ENCODE peak calls at places on chromosomes 13 and 19, in seven cellular contexts. J is psoas muscle; Y is RWPE2; L is breast epithelium; F is CD8-positive, alpha-beta memory T cell; O is body of pancreas; B is A549. V is an unnamed sample.

GRCh38 chr13:75612354-75612753 is 23.8 kb upstream of the LMO7 start:
- DNase-seq in J (no peak), Y (no peak), L (no peak), F (no peak), O (no peak), B (no peak), V (no peak)

GRCh38 chr19:49409441-49410029 is 13.7 kb downstream of the PTH2 start:
- DNase-seq in J (no peak), Y (peak; percentile 36), L (no peak), F (no peak), O (no peak), B (no peak), V (no peak)

GRCh38 chr19:33399745-33400681 is 26.5 kb downstream of the CEBPG start:
- DNase-seq in J (no peak), Y (peak; percentile 56), L (peak; percentile 34), F (no peak), O (no peak), B (no peak), V (no peak)

GRCh38 chr19:6588508-6589345 is 2.2 kb downstream of the CD70 start:
- DNase-seq in J (no peak), Y (no peak), L (no peak), F (no peak), O (no peak), B (no peak), V (no peak)

GRCh38 chr13:57933606-57934005 is 302.1 kb downstream of the PCDH17 start:
- DNase-seq in J (no peak), Y (no peak), L (no peak), F (no peak), O (no peak), B (no peak), V (no peak)

GRCh38 chr19:40229484-40229883 is 3.0 kb upstream of the CCNP start:
- DNase-seq in J (no peak), Y (no peak), L (no peak), F (no peak), O (no peak), B (peak; percentile 47), V (no peak)

GRCh38 chr19:9881720-9882119 is 46.6 kb downstream of the PIN1 start:
- DNase-seq in J (no peak), Y (no peak), L (no peak), F (no peak), O (no peak), B (no peak), V (no peak)

GRCh38 chr13:39159393-39159792 is 121.1 kb downstream of the NHLRC3 start:
- DNase-seq in J (no peak), Y (no peak), L (no peak), F (no peak), O (no peak), B (no peak), V (no peak)

GRCh38 chr13:31105020-31105800 is 56.5 kb downstream of the HSPH1 start:
- DNase-seq in J (no peak), Y (no peak), L (no peak), F (no peak), O (no peak), B (no peak), V (no peak)

GRCh38 chr13:23160241-23161175 is 20.3 kb upstream of the SGCG start:
- DNase-seq in J (peak; percentile 23), Y (no peak), L (no peak), F (no peak), O (no peak), B (no peak), V (no peak)

GRCh38 chr19:41995959-41996797 is 2.1 kb upstream of the ATP1A3 start:
- DNase-seq in J (no peak), Y (no peak), L (no peak), F (no peak), O (no peak), B (peak; percentile 63), V (no peak)

GRCh38 chr19:39401549-39402416 is 4.9 kb upstream of the ZFP36 start:
- DNase-seq in J (peak; percentile 51), Y (no peak), L (no peak), F (peak; percentile 81), O (peak; percentile 56), B (peak; percentile 95), V (peak; percentile 72)

GRCh38 chr19:9151367-9151766 is 11.2 kb downstream of the ZNF317 start:
- DNase-seq in J (no peak), Y (no peak), L (no peak), F (no peak), O (no peak), B (no peak), V (no peak)

GRCh38 chr13:62337109-62337880 is 921.6 kb upstream of the PCDH20 start:
- DNase-seq in J (no peak), Y (no peak), L (no peak), F (no peak), O (no peak), B (no peak), V (no peak)

GRCh38 chr19:6464070-6464873 is at the start of gene CRB3:
- DNase-seq in J (peak; percentile 22), Y (peak; percentile 85), L (peak; percentile 93), F (no peak), O (peak; percentile 97), B (peak; percentile 21), V (no peak)

GRCh38 chr13:50365683-50366391 is 350.6 kb downstream of the KCNRG start:
- DNase-seq in J (no peak), Y (peak; percentile 57), L (no peak), F (no peak), O (peak; percentile 57), B (peak; percentile 59), V (no peak)

GRCh38 chr13:54144809-54145208 is 1116.2 kb downstream of the OLFM4 start:
- DNase-seq in J (no peak), Y (no peak), L (no peak), F (no peak), O (no peak), B (no peak), V (no peak)

GRCh38 chr13:44842158-44842557 is 147.1 kb downstream of the NUFIP1 start:
- DNase-seq in J (no peak), Y (no peak), L (no peak), F (no peak), O (no peak), B (no peak), V (no peak)

GRCh38 chr13:66205807-66206206 is 1024.3 kb downstream of the PCDH9 start:
- DNase-seq in J (no peak), Y (no peak), L (no peak), F (no peak), O (no peak), B (no peak), V (no peak)

GRCh38 chr13:113539176-113539575 is 45.4 kb upstream of the TFDP1 start:
- DNase-seq in J (no peak), Y (peak; percentile 39), L (peak; percentile 15), F (no peak), O (no peak), B (no peak), V (no peak)

GRCh38 chr19:31214086-31214485 is 135.2 kb downstream of the TSHZ3 start:
- DNase-seq in J (peak; percentile 80), Y (peak; percentile 97), L (peak; percentile 70), F (peak; percentile 74), O (peak; percentile 28), B (peak; percentile 84), V (peak; percentile 99)

GRCh38 chr13:113203507-113204377 is 4.7 kb downstream of the PCID2 start:
- DNase-seq in J (no peak), Y (no peak), L (no peak), F (no peak), O (no peak), B (no peak), V (no peak)

GRCh38 chr19:4597278-4597974 is 37.9 kb upstream of the SEMA6B start:
- DNase-seq in J (no peak), Y (no peak), L (no peak), F (no peak), O (no peak), B (no peak), V (no peak)

GRCh38 chr19:4600082-4600481 is 39.2 kb upstream of the TNFAIP8L1 start:
- DNase-seq in J (no peak), Y (no peak), L (no peak), F (no peak), O (no peak), B (no peak), V (no peak)

GRCh38 chr19:4600893-4601292 is 38.4 kb upstream of the TNFAIP8L1 start:
- DNase-seq in J (no peak), Y (no peak), L (no peak), F (no peak), O (no peak), B (no peak), V (no peak)

GRCh38 chr19:4597975-4598671 is 38.6 kb upstream of the SEMA6B start:
- DNase-seq in J (no peak), Y (no peak), L (no peak), F (peak; percentile 14), O (no peak), B (peak; percentile 70), V (no peak)

GRCh38 chr19:4598712-4599111 is 39.2 kb upstream of the SEMA6B start:
- DNase-seq in J (no peak), Y (no peak), L (no peak), F (no peak), O (no peak), B (no peak), V (no peak)
- H3K4me3 ChIP-seq in J (no peak overlapping the region), Y (no peak overlapping the region), L (no peak overlapping the region), F (no peak overlapping the region), O (no peak overlapping the region), B (peak overlapping the region; percentile 44), V (no peak overlapping the region)

DNA sequence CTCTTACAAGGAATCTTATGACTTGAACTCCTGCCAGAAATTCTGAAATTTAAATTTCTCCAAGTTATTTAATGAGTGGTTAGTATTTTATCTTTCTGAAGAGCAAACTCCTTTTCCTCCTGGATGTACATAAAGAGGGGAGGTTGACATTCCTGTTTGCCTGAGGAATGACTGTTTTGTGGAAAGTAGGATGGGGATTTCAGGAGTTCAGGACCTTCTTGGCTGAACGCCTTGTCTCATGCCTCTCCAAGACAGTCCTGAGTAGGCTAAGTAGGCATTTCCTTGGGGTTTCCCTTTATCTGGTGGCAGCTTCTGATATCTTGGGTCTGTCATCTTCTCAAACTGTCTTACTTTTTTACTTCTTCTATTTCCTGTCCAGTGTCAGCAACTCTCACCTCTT is 356.6 kb downstream of the TDRD3 start:
- DNase-seq in J (no peak), Y (no peak), L (no peak), F (no peak), O (no peak), B (no peak), V (no peak)
- H3K4me3 ChIP-seq in J (no peak overlapping the region), Y (no peak overlapping the region), L (no peak overlapping the region), F (no peak overlapping the region), O (no peak overlapping the region), B (no peak overlapping the region), V (no peak overlapping the region)

DNA sequence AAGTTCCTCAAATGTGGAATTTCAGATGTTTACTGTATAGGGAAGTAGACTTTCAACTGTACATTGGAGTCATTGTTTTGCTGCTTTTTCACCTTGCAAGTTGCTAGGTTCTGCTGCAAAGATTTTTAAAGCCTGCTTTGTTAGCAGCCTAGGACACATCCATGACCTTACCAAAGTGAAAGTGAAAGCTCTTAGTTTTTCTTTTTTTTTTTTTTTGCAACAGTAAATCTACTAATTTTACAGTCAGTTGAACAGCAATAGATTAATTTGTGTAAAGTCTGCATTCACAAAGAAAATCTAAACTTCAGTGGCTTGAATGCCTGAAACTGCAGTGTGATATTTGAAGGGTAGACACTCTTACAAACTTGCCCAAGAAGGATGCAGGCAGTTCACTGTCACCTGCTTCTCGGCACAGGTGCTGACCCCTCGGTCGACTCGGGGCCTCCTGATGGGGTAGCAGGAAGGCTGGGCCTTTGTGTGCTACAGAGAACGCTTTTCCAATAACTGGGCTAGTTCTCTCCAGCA is 5.0 kb upstream of the MTIF3 start:
- DNase-seq in J (no peak), Y (no peak), L (no peak), F (no peak), O (no peak), B (no peak), V (no peak)
- H3K4me3 ChIP-seq in J (peak overlapping the region; percentile 42), Y (no peak overlapping the region), L (no peak overlapping the region), F (peak overlapping the region; percentile 63), O (no peak overlapping the region), B (no peak overlapping the region), V (peak overlapping the region; percentile 24)

GRCh38 chr19:920051-920857 is 3.1 kb downstream of the KISS1R start:
- DNase-seq in J (no peak), Y (peak; percentile 59), L (no peak), F (peak; percentile 55), O (peak; percentile 55), B (no peak), V (no peak)
- H3K4me3 ChIP-seq in J (peak overlapping the region; percentile 36), Y (no peak overlapping the region), L (no peak overlapping the region), F (peak overlapping the region; percentile 45), O (no peak overlapping the region), B (no peak overlapping the region), V (peak overlapping the region; percentile 17)